ENCODE peak calls at places on chromosomes 2 and 18, in seven cellular contexts. Y is H4; K is CD8-positive, alpha-beta T cell; V is GM10248; Z is fibroblast of lung; E is progenitor cell of endocrine pancreas; P is ACHN. M is an unnamed sample.

GRCh38 chr18:5197461-5197860 is 404 bp upstream of the AKAIN1 start:
- DNase-seq in Y (no peak), K (no peak), V (no peak), Z (no peak), E (no peak), P (no peak), M (no peak)

GRCh38 chr2:195779491-195779890 is 122.5 kb downstream of the SLC39A10 start:
- DNase-seq in Y (peak; percentile 24), K (no peak), V (no peak), Z (no peak), E (no peak), P (no peak), M (no peak)

GRCh38 chr2:204972606-204973336 is 427.5 kb downstream of the PARD3B start:
- DNase-seq in Y (no peak), K (no peak), V (no peak), Z (no peak), E (no peak), P (no peak), M (no peak)

GRCh38 chr2:135052997-135053474 is 944 bp downstream of the RAB3GAP1 start:
- DNase-seq in Y (no peak), K (no peak), V (peak; percentile 33), Z (peak; percentile 11), E (no peak), P (peak; percentile 12), M (no peak)

GRCh38 chr2:190255668-190256067 is 64.0 kb downstream of the HIBCH start:
- DNase-seq in Y (no peak), K (no peak), V (no peak), Z (peak; percentile 18), E (no peak), P (no peak), M (no peak)

GRCh38 chr2:112661656-112662305 is 16.0 kb downstream of the SLC20A1 start:
- DNase-seq in Y (no peak), K (no peak), V (no peak), Z (no peak), E (no peak), P (no peak), M (no peak)

GRCh38 chr18:44149706-44150105 is 531.0 kb upstream of the SETBP1 start:
- DNase-seq in Y (peak; percentile 65), K (no peak), V (no peak), Z (peak; percentile 93), E (no peak), P (peak; percentile 35), M (peak; percentile 4)

GRCh38 chr2:73156539-73157124 is 43.9 kb upstream of the RAB11FIP5 start:
- DNase-seq in Y (no peak), K (no peak), V (peak; percentile 38), Z (peak; percentile 61), E (peak; percentile 49), P (peak; percentile 64), M (no peak)

GRCh38 chr2:30514134-30514860 is 67.3 kb downstream of the LCLAT1 start:
- DNase-seq in Y (peak; percentile 8), K (no peak), V (no peak), Z (peak; percentile 56), E (no peak), P (no peak), M (no peak)

GRCh38 chr2:142502402-142502801 is 371.6 kb upstream of the LRP1B start:
- DNase-seq in Y (no peak), K (no peak), V (no peak), Z (no peak), E (no peak), P (no peak), M (no peak)

GRCh38 chr2:67954125-67954748 is 108.6 kb downstream of the C1D start:
- DNase-seq in Y (no peak), K (no peak), V (no peak), Z (no peak), E (no peak), P (no peak), M (no peak)

GRCh38 chr2:110854355-110855081 is 122.1 kb downstream of the ACOXL start:
- DNase-seq in Y (no peak), K (no peak), V (no peak), Z (no peak), E (no peak), P (peak; percentile 12), M (no peak)

GRCh38 chr18:46278481-46279465 is 174.6 kb downstream of the HAUS1 start:
- DNase-seq in Y (no peak), K (no peak), V (no peak), Z (peak; percentile 74), E (no peak), P (peak; percentile 59), M (no peak)